ENCODE peak calls at places on chromosomes 11 and 22, in five cellular contexts. Q is body of pancreas, Y is Peyer's patch, X is tibial nerve, B is sigmoid colon. S is an unnamed sample.

GRCh38 chr22:22508274-22509176 is at the start of gene ZNF280B:
- DNase-seq in Q (peak), Y (peak), X (no peak), B (peak), S (peak)

GRCh38 chr11:986270-986951 is 50.1 kb downstream of the MUC6 start:
- DNase-seq in Q (no peak), Y (no peak), X (no peak), B (no peak), S (peak)

GRCh38 chr11:95255523-95256165 is 24.6 kb upstream of the SESN3 start:
- DNase-seq in Q (no peak), Y (no peak), X (no peak), B (no peak), S (no peak)

GRCh38 chr22:45892681-45893461 is 84.1 kb downstream of the WNT7B start:
- DNase-seq in Q (no peak), Y (no peak), X (no peak), B (no peak), S (no peak)

GRCh38 chr22:22110548-22111266 is 128.1 kb upstream of the TOP3B start:
- DNase-seq in Q (peak), Y (peak), X (no peak), B (no peak), S (no peak)

GRCh38 chr11:6544921-6545850 is 48.1 kb downstream of the DNHD1 start:
- DNase-seq in Q (peak), Y (no peak), X (no peak), B (no peak), S (no peak)

GRCh38 chr11:35622070-35622469 is 3.8 kb downstream of the FJX1 start:
- DNase-seq in Q (no peak), Y (no peak), X (no peak), B (no peak), S (peak)

GRCh38 chr11:123300874-123301695 is 106.0 kb upstream of the CLMP start:
- DNase-seq in Q (no peak), Y (no peak), X (no peak), B (no peak), S (no peak)

GRCh38 chr11:2380396-2380795 is 3.3 kb downstream of the CD81 start:
- DNase-seq in Q (no peak), Y (no peak), X (no peak), B (no peak), S (no peak)

GRCh38 chr11:11567862-11568650 is 53.7 kb downstream of the GALNT18 start:
- DNase-seq in Q (no peak), Y (no peak), X (no peak), B (peak), S (peak)

GRCh38 chr11:9315078-9315688 is 790 bp upstream of the TMEM41B start:
- DNase-seq in Q (peak), Y (no peak), X (no peak), B (no peak), S (no peak)

GRCh38 chr11:113668255-113668654 is 37.9 kb downstream of the TMPRSS5 start:
- DNase-seq in Q (no peak), Y (no peak), X (no peak), B (no peak), S (no peak)

GRCh38 chr22:42581762-42582716 is 28.3 kb downstream of the SERHL2 start:
- DNase-seq in Q (peak), Y (peak), X (peak), B (peak), S (peak)
- TF ChIP-seq POLR2A in Q (peak), Y (no peak), X (no peak), B (no peak), S (peak)

GRCh38 chr22:25172153-25172552 is 27.5 kb upstream of the CRYBB3 start:
- DNase-seq in Q (peak), Y (no peak), X (no peak), B (no peak), S (peak)
- TF ChIP-seq CTCF in Q (peak), Y (peak), X (no peak), B (peak), S (peak)

GRCh38 chr11:44066732-44067131 is 662 bp downstream of the ACCS start:
- DNase-seq in Q (peak), Y (peak), X (no peak), B (peak), S (peak)

GRCh38 chr11:44067266-44067665 is 1.2 kb downstream of the ACCS start:
- DNase-seq in Q (no peak), Y (no peak), X (no peak), B (no peak), S (no peak)

GRCh38 chr11:44068180-44068579 is 2.1 kb downstream of the ACCS start:
- DNase-seq in Q (no peak), Y (no peak), X (no peak), B (no peak), S (no peak)

GRCh38 chr11:44065161-44065571 is 904 bp upstream of the ACCS start:
- DNase-seq in Q (no peak), Y (no peak), X (no peak), B (no peak), S (no peak)

GRCh38 chr11:44065851-44066731 is at the start of gene ACCS:
- DNase-seq in Q (peak), Y (peak), X (peak), B (peak), S (peak)
- TF ChIP-seq POLR2A in Q (peak), Y (peak), X (peak), B (peak), S (peak)

DNA sequence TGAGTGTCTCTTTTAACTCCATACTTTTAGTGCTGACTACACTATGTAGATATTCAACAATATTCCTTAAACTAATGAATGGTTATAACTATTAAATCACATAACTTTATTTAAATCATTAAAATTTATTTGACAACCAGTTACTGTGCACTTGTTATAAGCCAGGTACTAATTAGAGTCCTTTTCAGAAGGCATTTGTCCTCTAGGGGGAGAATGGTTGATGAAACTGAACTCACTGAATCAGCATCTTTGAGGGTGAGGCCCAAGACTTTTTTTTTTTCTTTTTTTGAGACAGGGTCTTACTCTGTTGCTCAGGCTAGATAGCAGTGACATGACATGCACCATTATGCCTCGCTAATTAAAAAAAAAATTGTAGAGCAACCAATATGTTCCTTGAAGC is 515.6 kb upstream of the CCDC90B start:
- DNase-seq in Q (no peak), Y (no peak), X (no peak), B (no peak), S (no peak)
- TF ChIP-seq CTCF in Q (no peak), Y (no peak), X (no peak), B (no peak), S (no peak)

DNA sequence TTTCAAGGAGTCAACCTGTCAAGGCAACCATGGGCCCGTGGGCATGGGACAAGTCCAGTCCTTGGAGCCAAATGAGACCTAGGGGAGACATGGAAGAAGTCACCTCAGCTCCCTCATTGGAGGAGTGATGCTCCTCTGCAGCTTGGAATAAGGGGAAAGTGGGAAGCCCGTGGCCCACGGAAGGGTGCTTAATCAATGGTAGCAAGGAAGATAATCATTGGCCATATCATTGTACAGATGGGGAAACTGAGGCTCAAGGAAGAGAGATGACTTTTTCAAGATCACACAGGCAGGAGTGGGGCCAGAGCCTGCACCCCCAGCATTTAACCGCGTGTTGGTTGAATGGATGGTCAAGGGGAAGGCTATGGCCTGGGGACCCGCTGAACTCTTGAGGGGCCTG is 133.0 kb downstream of the OSBP2 start:
- DNase-seq in Q (no peak), Y (no peak), X (no peak), B (no peak), S (no peak)
- TF ChIP-seq POLR2A in Q (no peak), Y (no peak), X (no peak), B (no peak), S (no peak)

DNA sequence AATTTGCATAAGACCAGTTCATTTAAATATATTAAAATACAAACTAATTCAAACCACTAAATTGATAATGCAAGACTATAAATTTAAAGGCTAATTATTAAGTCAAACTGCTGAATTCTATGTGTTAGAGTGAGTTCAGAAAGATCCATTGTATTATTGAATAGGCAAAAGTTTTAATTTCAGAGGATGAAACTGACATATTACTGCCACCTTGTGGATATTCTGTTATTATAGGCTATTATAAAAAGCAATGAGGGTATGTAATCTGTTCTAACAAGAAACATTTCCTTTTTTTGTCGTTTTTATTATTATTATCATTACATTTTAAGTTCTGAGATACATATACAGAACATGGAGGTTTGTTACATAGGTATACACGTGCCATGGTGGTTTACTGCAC is 20.9 kb upstream of the NAALAD2 start:
- DNase-seq in Q (no peak), Y (no peak), X (no peak), B (no peak), S (no peak)
- TF ChIP-seq CTCF in Q (peak), Y (peak), X (no peak), B (no peak), S (peak)

GRCh38 chr22:35528967-35529366 is 11.7 kb upstream of the RASD2 start:
- DNase-seq in Q (no peak), Y (no peak), X (no peak), B (no peak), S (no peak)
- TF ChIP-seq POLR2A in Q (no peak), Y (no peak), X (no peak), B (no peak), S (no peak)

GRCh38 chr11:17764446-17765218 is 30.1 kb downstream of the KCNC1 start:
- DNase-seq in Q (no peak), Y (no peak), X (no peak), B (no peak), S (no peak)

GRCh38 chr11:17763244-17763643 is 28.7 kb downstream of the KCNC1 start:
- DNase-seq in Q (no peak), Y (no peak), X (no peak), B (no peak), S (no peak)

GRCh38 chr11:17763703-17764102 is 29.1 kb downstream of the KCNC1 start:
- DNase-seq in Q (no peak), Y (no peak), X (no peak), B (no peak), S (no peak)

GRCh38 chr11:17760102-17761029 is 25.8 kb downstream of the KCNC1 start:
- DNase-seq in Q (peak), Y (peak), X (no peak), B (no peak), S (peak)

GRCh38 chr11:17762309-17762974 is 27.9 kb downstream of the KCNC1 start:
- DNase-seq in Q (no peak), Y (no peak), X (no peak), B (no peak), S (no peak)
- TF ChIP-seq CTCF in Q (no peak), Y (no peak), X (no peak), B (no peak), S (no peak)

DNA sequence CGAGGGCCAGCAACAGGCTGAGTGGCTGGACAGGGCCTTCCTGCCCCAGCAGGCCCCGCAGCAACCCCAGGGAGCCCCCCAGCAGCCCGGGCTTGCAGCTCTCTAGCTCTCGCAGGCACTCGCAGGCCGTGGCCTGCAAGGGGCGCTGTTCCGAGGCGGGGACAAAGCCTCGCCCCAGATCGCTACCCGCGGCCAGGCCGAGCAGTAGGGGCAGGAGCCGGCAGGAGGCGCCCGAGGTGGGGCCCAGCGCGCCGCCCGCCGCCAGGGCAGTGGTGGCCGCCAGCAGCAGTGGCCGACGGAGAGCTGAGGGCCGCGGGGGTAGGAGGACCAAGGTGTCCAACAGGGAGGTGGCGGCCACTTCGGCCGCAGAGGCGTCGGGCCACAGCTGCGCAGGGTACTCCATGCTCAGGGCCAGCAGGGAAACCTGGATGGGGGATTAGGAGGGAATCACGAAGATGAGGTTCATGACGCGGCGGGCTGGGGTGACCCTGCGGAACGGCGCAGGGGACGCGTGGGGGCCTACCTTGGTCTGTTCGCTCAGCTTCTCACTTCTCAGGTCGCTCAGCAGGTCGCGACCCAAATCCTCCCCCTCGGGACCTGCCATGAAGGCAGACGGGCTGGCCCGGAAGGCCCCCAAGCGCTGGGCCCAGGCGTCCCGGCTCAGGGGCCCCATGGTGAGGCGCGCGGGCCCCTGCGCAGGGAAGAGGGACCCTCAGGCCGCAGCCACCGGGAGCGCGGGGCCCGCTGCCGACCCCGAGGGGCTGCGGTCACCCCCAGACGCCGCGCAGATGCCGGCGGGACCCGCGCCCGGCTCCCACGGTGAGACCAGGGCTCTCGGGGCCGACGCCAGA is 632 bp downstream of the AP5B1 start:
- DNase-seq in Q (peak), Y (peak), X (peak), B (peak), S (peak)
- TF ChIP-seq POLR2A in Q (peak), Y (no peak), X (no peak), B (peak), S (peak)

GRCh38 chr11:135073870-135074269 is 661.8 kb upstream of the B3GAT1 start:
- DNase-seq in Q (no peak), Y (no peak), X (no peak), B (no peak), S (no peak)

GRCh38 chr11:135069884-135070283 is 657.8 kb upstream of the B3GAT1 start:
- DNase-seq in Q (no peak), Y (no peak), X (no peak), B (no peak), S (no peak)

GRCh38 chr11:135073444-135073843 is 661.4 kb upstream of the B3GAT1 start:
- DNase-seq in Q (no peak), Y (no peak), X (no peak), B (no peak), S (no peak)

GRCh38 chr11:135074397-135074998 is 662.5 kb upstream of the B3GAT1 start:
- DNase-seq in Q (no peak), Y (no peak), X (no peak), B (no peak), S (no peak)

DNA sequence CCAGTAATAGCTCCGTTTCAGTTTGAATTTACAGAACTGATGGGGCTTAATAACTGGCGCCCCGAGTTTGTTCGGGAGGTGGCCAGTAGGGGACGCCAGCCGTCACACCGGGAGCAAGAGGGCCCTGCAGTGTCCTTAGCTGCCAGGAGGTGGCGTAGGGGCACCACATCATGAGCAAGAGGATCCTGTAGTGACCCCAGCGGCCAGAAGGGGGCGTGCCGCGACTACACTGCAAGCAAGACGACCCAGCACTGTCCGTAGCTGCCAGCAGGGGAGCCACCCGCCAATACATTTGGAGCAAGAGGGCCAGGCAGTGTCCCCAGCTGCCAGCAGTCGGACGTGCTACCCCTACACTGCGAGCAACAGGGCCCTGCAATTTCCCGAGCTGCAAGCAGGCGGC is 663.7 kb upstream of the B3GAT1 start:
- DNase-seq in Q (peak), Y (peak), X (peak), B (no peak), S (no peak)
- TF ChIP-seq CTCF in Q (peak), Y (peak), X (peak), B (no peak), S (peak)